ENCODE peak calls at places on chromosomes 13 and 19, in seven cellular contexts. S, D, H, X, L, T and A are unnamed samples.
A peak's percentile ranks its signal among the peaks of the same experiment; 100 is the strongest.

GRCh38 chr13:102100234-102100633 is 301.6 kb downstream of the FGF14 start:
- DNase-seq in S (no peak), D (no peak), H (no peak), X (no peak), L (no peak), T (no peak), A (no peak)

GRCh38 chr19:39834287-39834841 is 402 bp upstream of the DYRK1B start:
- DNase-seq in S (no peak), D (no peak), H (no peak), X (no peak), L (no peak), T (no peak), A (no peak)

GRCh38 chr13:42970824-42971669 is 21.0 kb downstream of the EPSTI1 start:
- DNase-seq in S (peak; percentile 47), D (peak; percentile 48), H (peak; percentile 51), X (peak; percentile 43), L (peak; percentile 86), T (no peak), A (peak; percentile 73)

GRCh38 chr13:109012115-109012514 is 382.7 kb downstream of the MYO16 start:
- DNase-seq in S (no peak), D (no peak), H (no peak), X (no peak), L (peak; percentile 11), T (no peak), A (no peak)

GRCh38 chr13:21979156-21979819 is 308.4 kb downstream of the FGF9 start:
- DNase-seq in S (no peak), D (no peak), H (peak; percentile 3), X (peak; percentile 71), L (no peak), T (no peak), A (no peak)

GRCh38 chr19:55605207-55605636 is 225 bp upstream of the ZNF865 start:
- DNase-seq in S (peak; percentile 99), D (peak; percentile 97), H (peak; percentile 98), X (peak; percentile 96), L (peak; percentile 98), T (peak; percentile 94), A (peak; percentile 90)

GRCh38 chr19:46601318-46602224 is at the start of gene CALM3:
- DNase-seq in S (no peak), D (no peak), H (no peak), X (no peak), L (no peak), T (no peak), A (no peak)

GRCh38 chr19:47824396-47824795 is 2.7 kb downstream of the CRX start:
- DNase-seq in S (no peak), D (peak; percentile 60), H (no peak), X (no peak), L (peak; percentile 52), T (peak; percentile 19), A (no peak)

GRCh38 chr19:13920940-13921744 is 15.1 kb downstream of the CC2D1A start:
- DNase-seq in S (no peak), D (peak; percentile 47), H (peak; percentile 52), X (peak; percentile 44), L (peak; percentile 89), T (no peak), A (peak; percentile 45)

GRCh38 chr13:100944791-100945345 is 270.3 kb upstream of the TMTC4 start:
- DNase-seq in S (no peak), D (no peak), H (no peak), X (no peak), L (no peak), T (no peak), A (no peak)

GRCh38 chr13:102870677-102871415 is 25.0 kb downstream of the ERCC5 start:
- DNase-seq in S (peak; percentile 50), D (peak; percentile 58), H (peak; percentile 66), X (peak; percentile 65), L (peak; percentile 70), T (peak; percentile 33), A (peak; percentile 62)

GRCh38 chr19:51259348-51260245 is 8.7 kb downstream of the SIGLECL1 start:
- DNase-seq in S (peak; percentile 33), D (peak; percentile 54), H (peak; percentile 6), X (peak; percentile 22), L (peak; percentile 62), T (peak; percentile 15), A (peak; percentile 47)

GRCh38 chr19:31568724-31569123 is 219.5 kb upstream of the TSHZ3 start:
- DNase-seq in S (no peak), D (peak; percentile 17), H (no peak), X (no peak), L (no peak), T (no peak), A (no peak)

GRCh38 chr19:3842948-3843347 is 25.9 kb downstream of the ZFR2 start:
- DNase-seq in S (no peak), D (no peak), H (no peak), X (no peak), L (no peak), T (no peak), A (no peak)

GRCh38 chr13:103961129-103961528 is 894.9 kb upstream of the SLC10A2 start:
- DNase-seq in S (no peak), D (no peak), H (no peak), X (no peak), L (no peak), T (no peak), A (no peak)

GRCh38 chr13:109180905-109181425 is 551.6 kb downstream of the MYO16 start:
- DNase-seq in S (no peak), D (no peak), H (peak; percentile 87), X (peak; percentile 90), L (peak; percentile 41), T (no peak), A (peak; percentile 73)

GRCh38 chr13:26186141-26186870 is 35.8 kb downstream of the RNF6 start:
- DNase-seq in S (peak; percentile 84), D (peak; percentile 96), H (peak; percentile 86), X (peak; percentile 89), L (peak; percentile 98), T (peak; percentile 91), A (peak; percentile 94)

DNA sequence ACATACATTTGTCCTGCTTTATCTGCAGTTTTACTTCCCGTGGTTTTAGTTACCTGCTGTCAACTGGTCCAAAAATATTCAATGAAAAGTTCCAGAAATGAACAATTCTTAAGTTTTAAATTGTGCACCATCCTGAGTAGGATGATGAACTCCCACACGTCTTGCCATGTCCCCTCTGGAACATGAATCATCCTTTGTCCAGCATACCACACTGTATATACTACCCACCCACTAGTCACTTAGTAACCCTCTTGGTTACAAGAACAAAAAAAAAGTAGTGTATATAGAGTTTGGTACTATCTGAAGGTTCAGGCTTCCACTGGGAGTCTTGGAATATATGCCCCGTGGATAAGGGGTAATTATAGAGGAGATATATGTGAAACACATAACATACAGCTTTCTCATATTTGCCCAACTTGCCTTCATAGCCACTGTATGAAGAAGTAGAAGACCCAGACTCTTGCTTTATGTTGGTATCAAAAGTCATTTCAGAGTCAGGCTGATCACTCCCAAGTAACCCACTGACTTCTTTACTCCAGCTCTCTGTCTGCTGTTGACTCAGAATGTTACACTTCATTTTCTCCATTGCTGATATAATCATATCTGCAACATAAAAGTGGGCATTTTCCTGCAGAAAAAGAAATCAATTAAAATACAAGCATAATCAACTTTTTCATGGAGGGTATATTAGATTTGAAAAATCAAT is 19.3 kb downstream of the RUBCNL start:
- DNase-seq in S (no peak), D (no peak), H (peak; percentile 39), X (peak; percentile 45), L (no peak), T (no peak), A (no peak)
- H4K8ac ChIP-seq in S (no peak overlapping the region), D (no peak overlapping the region), H (no peak overlapping the region), X (no peak overlapping the region), L (no peak overlapping the region), T (no peak overlapping the region), A (no peak overlapping the region)

DNA sequence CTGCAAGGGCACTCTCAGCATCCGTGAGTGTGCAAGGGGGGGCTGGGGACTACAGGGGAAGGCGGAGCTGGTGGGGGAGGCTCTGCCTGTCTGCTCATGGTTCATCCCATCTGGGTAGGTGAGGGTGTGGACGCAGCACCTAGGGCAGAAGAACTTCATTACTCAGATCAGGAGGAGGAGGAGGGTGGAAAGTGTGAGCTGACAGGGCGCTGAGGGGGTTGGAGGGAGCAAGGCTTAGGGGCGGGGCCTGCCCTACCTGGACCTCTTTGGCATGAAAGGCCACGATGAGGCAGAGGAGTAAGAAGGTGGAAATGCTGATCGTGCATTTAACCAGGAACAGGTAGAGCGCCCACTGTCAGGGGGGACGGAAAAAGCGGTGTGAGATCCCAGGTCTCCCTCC is 4.5 kb downstream of the KCNN4 start:
- DNase-seq in S (no peak), D (no peak), H (no peak), X (no peak), L (no peak), T (no peak), A (no peak)
- H3K79me1 ChIP-seq in S (peaks cover 1% of the 10 kb centered on the region), D (no peaks in the 10 kb centered on the region), H (no peaks in the 10 kb centered on the region), X (no peaks in the 10 kb centered on the region), L (no peaks in the 10 kb centered on the region), T (no peaks in the 10 kb centered on the region), A (peaks cover 16% of the 10 kb centered on the region)

DNA sequence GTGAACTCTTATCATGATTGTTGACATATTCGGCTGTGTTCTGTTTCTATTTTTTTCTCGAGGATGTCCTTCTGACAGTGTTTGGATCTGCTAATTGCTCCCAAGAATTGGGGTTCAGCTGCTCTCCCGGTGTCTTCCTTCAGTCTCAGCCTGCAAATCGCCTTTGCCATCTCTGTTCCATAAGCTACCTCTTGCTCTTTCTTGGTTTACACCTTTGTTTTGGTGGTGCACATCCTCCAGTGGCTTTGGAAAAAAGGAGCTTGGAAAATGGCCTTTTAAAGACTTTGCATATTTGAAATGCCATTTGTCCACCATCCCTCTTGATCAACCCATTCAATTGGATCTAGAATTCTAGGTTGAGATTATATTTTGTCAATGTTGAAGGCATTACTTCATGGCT is 137.2 kb downstream of the URI1 start:
- DNase-seq in S (no peak), D (no peak), H (no peak), X (no peak), L (no peak), T (no peak), A (no peak)
- H4K8ac ChIP-seq in S (no peak overlapping the region), D (no peak overlapping the region), H (no peak overlapping the region), X (no peak overlapping the region), L (no peak overlapping the region), T (no peak overlapping the region), A (no peak overlapping the region)

DNA sequence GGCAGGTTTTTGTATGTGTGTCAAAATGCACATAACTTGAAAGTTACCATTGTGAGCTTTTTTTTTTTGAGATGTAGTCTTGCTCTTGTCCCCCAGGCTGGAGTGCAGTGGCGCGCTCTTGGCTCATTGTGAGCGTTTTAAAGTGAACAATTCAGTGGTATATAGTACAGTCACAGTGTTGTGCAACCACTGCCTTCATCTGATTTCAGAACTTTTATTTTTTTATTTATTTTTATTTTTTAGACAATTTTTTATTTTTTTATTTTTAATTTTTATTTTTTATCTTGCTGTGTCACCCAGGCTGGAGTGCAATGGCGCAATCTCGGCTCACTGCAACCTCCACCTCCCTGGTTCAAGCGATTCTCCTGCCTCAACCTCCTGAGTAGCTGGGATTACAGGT is 15.0 kb downstream of the SLC25A42 start:
- DNase-seq in S (no peak), D (no peak), H (no peak), X (no peak), L (no peak), T (no peak), A (no peak)
- H3K79me1 ChIP-seq in S (no peaks in the 10 kb centered on the region), D (no peaks in the 10 kb centered on the region), H (peaks cover 17% of the 10 kb centered on the region), X (peaks cover 3% of the 10 kb centered on the region), L (no peaks in the 10 kb centered on the region), T (peaks cover 2% of the 10 kb centered on the region), A (no peaks in the 10 kb centered on the region)

GRCh38 chr13:93977986-93978385 is 501.5 kb downstream of the DCT start:
- DNase-seq in S (no peak), D (no peak), H (peak; percentile 1), X (no peak), L (peak; percentile 52), T (no peak), A (no peak)
- H4K8ac ChIP-seq in S (no peak overlapping the region), D (no peak overlapping the region), H (no peak overlapping the region), X (no peak overlapping the region), L (no peak overlapping the region), T (no peak overlapping the region), A (no peak overlapping the region)